ENCODE peak calls at places on chromosomes 5 and 9, in seven cellular contexts. X is PC-3, U is NCI-H1417, K is NCI-H2081, H is mesendoderm, V is T-helper 17 cell, C is left ventricle myocardium superior. Y is an unnamed sample.

GRCh38 chr9:97714435-97714834 is 17.3 kb upstream of the XPA start:
- DNase-seq in H (no peak), X (peak; percentile 86), C (no peak), K (no peak), V (no peak), U (no peak), Y (no peak)

GRCh38 chr5:77945874-77946273 is 169.7 kb upstream of the TBCA start:
- DNase-seq in H (no peak), V (no peak), C (no peak), U (no peak), X (no peak), K (no peak), Y (no peak)

GRCh38 chr5:39199335-39199734 is 20.0 kb downstream of the FYB1 start:
- DNase-seq in C (no peak), K (no peak), V (no peak), H (no peak), X (no peak), U (no peak), Y (no peak)

GRCh38 chr5:176785184-176786145 is 24.9 kb upstream of the UNC5A start:
- DNase-seq in U (no peak), K (no peak), V (no peak), C (no peak), H (no peak), X (no peak), Y (no peak)

GRCh38 chr9:3807601-3808000 is 281.8 kb upstream of the RFX3 start:
- DNase-seq in X (no peak), U (no peak), V (no peak), H (no peak), C (no peak), K (no peak), Y (no peak)

GRCh38 chr5:173774212-173774850 is 113.8 kb upstream of the CPEB4 start:
- DNase-seq in H (no peak), X (no peak), V (no peak), C (peak; percentile 62), K (no peak), U (no peak), Y (no peak)

GRCh38 chr5:124136609-124137008 is 609.8 kb downstream of the ZNF608 start:
- DNase-seq in U (no peak), H (no peak), K (peak; percentile 43), X (no peak), C (no peak), V (no peak), Y (no peak)

GRCh38 chr9:131875828-131876485 is 136.1 kb upstream of the RAPGEF1 start:
- DNase-seq in X (peak; percentile 82), C (no peak), K (no peak), U (no peak), V (no peak), H (no peak), Y (no peak)

GRCh38 chr5:36273809-36274526 is 27.7 kb downstream of the RANBP3L start:
- DNase-seq in X (no peak), U (no peak), H (no peak), C (no peak), V (no peak), K (no peak), Y (no peak)

GRCh38 chr5:110269478-110270142 is 456.9 kb downstream of the TMEM232 start:
- DNase-seq in C (no peak), V (no peak), K (no peak), U (no peak), H (no peak), X (no peak), Y (no peak)

GRCh38 chr9:11457809-11458785 is 845.3 kb upstream of the PTPRD start:
- DNase-seq in C (no peak), X (no peak), K (no peak), V (no peak), H (peak; percentile 63), U (no peak), Y (no peak)

GRCh38 chr5:132422720-132423442 is 53.4 kb downstream of the SLC22A5 start:
- DNase-seq in V (no peak), X (peak; percentile 45), U (no peak), H (no peak), C (peak; percentile 67), K (no peak), Y (peak; percentile 69)

GRCh38 chr5:72141440-72142271 is 34.4 kb downstream of the MAP1B start:
- DNase-seq in U (no peak), V (no peak), H (no peak), C (peak; percentile 36), X (peak; percentile 78), K (no peak), Y (no peak)

GRCh38 chr5:154479944-154480750 is 2.1 kb upstream of the HAND1 start:
- DNase-seq in X (no peak), V (no peak), U (no peak), H (peak; percentile 66), K (no peak), C (no peak), Y (no peak)

Y was measured in OCI-LY7.